ENCODE peak calls at places on chromosome 9, in eight cellular contexts. U, C, I, R, A, V, M and X are unnamed samples.

GRCh38 chr9:95177617-95178016 is 139.9 kb downstream of the FANCC start:
- DNase-seq in U (no peak), C (no peak), I (no peak), R (no peak), A (no peak), V (no peak), M (no peak), X (no peak)

GRCh38 chr9:133788819-133789733 is 50.9 kb upstream of the SARDH start:
- DNase-seq in U (no peak), C (no peak), I (no peak), R (peak), A (no peak), V (no peak), M (no peak), X (no peak)

GRCh38 chr9:135478858-135479468 is 619 bp upstream of the PPP1R26 start:
- DNase-seq in U (peak), C (peak), I (peak), R (peak), A (no peak), V (no peak), M (no peak), X (peak)

GRCh38 chr9:122222741-122223140 is 6.0 kb downstream of the LHX6 start:
- DNase-seq in U (no peak), C (no peak), I (no peak), R (no peak), A (no peak), V (no peak), M (peak), X (no peak)

GRCh38 chr9:134236001-134236421 is 71.6 kb upstream of the RNU6ATAC start:
- DNase-seq in U (no peak), C (no peak), I (no peak), R (no peak), A (no peak), V (no peak), M (no peak), X (no peak)

GRCh38 chr9:73118297-73118696 is 33.4 kb upstream of the ANXA1 start:
- DNase-seq in U (no peak), C (no peak), I (peak), R (no peak), A (no peak), V (no peak), M (no peak), X (no peak)

GRCh38 chr9:84141762-84142370 is 161.3 kb downstream of the RMI1 start:
- DNase-seq in U (no peak), C (no peak), I (no peak), R (no peak), A (no peak), V (no peak), M (no peak), X (peak)

GRCh38 chr9:121398374-121398773 is 28.3 kb upstream of the STOM start:
- DNase-seq in U (no peak), C (no peak), I (peak), R (no peak), A (no peak), V (peak), M (no peak), X (no peak)

GRCh38 chr9:90822866-90823265 is 21.2 kb downstream of the SYK start:
- DNase-seq in U (no peak), C (no peak), I (no peak), R (no peak), A (no peak), V (no peak), M (no peak), X (no peak)

GRCh38 chr9:28134577-28134976 is 561.3 kb upstream of the C9orf72 start:
- DNase-seq in U (no peak), C (no peak), I (no peak), R (no peak), A (no peak), V (no peak), M (no peak), X (no peak)

GRCh38 chr9:87706066-87706739 is 19.7 kb upstream of the CTSL start:
- DNase-seq in U (no peak), C (no peak), I (no peak), R (no peak), A (no peak), V (no peak), M (no peak), X (no peak)

GRCh38 chr9:37994639-37995347 is 74.2 kb downstream of the SHB start:
- DNase-seq in U (no peak), C (no peak), I (peak), R (peak), A (no peak), V (peak), M (peak), X (no peak)

DNA sequence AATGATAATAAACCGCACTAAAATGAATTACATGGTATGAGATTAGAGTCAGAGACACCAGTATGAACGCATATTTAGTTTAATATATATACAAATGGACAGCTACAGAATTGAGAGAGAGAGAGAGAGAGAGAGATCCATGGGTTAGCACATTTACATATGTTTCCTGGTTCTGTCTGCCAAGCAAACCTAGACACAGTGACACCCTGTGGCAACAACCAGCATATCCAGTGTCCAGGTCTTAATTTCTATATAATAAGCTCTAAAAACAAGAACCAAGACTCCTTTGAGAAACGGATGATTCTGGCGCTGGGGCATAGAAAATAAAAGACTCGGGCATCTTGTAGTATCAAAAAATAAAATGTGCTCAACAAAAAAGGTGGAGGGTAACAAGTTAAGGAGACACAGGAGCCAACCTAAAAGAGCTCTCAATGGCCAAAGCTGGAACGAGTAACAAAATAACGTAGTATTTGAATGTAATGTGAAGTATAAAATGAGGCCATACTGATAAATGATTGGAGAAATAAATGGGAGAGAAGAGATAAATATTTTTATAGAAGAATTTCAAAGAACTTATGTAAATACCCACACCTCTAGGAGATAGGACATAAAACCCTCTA is 84.5 kb downstream of the RFX3 start:
- DNase-seq in U (peak), C (peak), I (peak), R (peak), A (no peak), V (peak), M (no peak), X (peak)
- TF ChIP-seq CTCF in U (peak), C (peak), I (peak), R (peak), A (no peak), V (peak), M (no peak), X (peak)

GRCh38 chr9:3138236-3139229 is 294.6 kb upstream of the PUM3 start:
- DNase-seq in U (no peak), C (no peak), I (peak), R (no peak), A (no peak), V (no peak), M (no peak), X (no peak)

GRCh38 chr9:3136230-3136629 is 292.3 kb upstream of the PUM3 start:
- DNase-seq in U (no peak), C (no peak), I (no peak), R (no peak), A (no peak), V (no peak), M (no peak), X (no peak)

GRCh38 chr9:3136999-3137675 is 293.2 kb upstream of the PUM3 start:
- DNase-seq in U (no peak), C (no peak), I (no peak), R (no peak), A (no peak), V (no peak), M (no peak), X (no peak)
- TF ChIP-seq CTCF in U (no peak), C (no peak), I (no peak), R (no peak), A (no peak), V (no peak), M (no peak), X (no peak)

DNA sequence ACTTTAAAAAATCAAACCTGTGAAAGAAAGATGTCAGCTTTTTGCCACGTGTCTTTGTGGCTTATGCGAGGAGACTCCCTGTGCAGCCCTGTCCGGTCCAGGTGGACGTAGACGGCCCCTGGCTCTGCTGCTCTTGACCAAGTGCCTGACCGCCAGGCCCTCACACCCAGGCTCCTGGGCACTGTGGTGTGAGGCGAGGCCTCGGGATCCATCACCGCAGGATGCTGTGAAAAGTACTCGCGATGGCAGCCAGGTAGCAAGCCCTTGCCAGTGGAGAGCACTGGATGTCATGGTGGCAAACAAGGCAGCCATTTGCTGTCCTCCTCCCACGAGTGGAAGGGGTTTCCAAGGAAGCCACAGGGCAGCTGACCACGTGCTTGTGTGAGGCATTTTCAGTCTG is 245.1 kb downstream of the CACNA1B start:
- DNase-seq in U (no peak), C (no peak), I (no peak), R (no peak), A (no peak), V (no peak), M (no peak), X (no peak)
- TF ChIP-seq CTCF in U (no peak), C (no peak), I (no peak), R (no peak), A (no peak), V (no peak), M (no peak), X (no peak)

GRCh38 chr9:1619915-1620705 is 395.0 kb upstream of the SMARCA2 start:
- DNase-seq in U (no peak), C (no peak), I (peak), R (no peak), A (no peak), V (no peak), M (no peak), X (no peak)
- TF ChIP-seq CTCF in U (no peak), C (no peak), I (peak), R (peak), A (no peak), V (no peak), M (no peak), X (no peak)

GRCh38 chr9:34591911-34592866 is 2.7 kb upstream of the CNTFR start:
- DNase-seq in U (no peak), C (no peak), I (no peak), R (no peak), A (no peak), V (no peak), M (no peak), X (no peak)
- TF ChIP-seq CTCF in U (no peak), C (no peak), I (no peak), R (peak), A (no peak), V (no peak), M (no peak), X (peak)

DNA sequence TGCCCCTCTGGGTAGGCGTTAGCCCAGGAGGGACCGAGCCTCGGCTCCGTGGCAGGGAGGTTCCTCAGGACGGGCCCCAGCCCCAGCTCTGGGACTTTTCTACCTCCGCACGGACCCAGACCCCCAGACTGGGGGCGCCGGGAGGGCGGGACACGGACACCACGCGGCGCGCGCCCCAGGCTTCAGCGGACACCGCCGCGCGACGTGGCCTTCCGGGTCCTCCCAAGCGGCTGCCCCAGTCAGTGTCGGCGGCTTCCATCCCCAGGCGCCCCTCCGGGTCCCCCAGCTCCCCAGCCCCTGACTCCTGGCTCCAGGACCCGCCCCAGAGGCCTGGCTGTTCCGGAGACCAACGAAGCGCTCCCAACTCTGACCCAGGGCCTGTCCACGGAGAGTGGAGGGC is 3.1 kb downstream of the LCNL1 start:
- DNase-seq in U (no peak), C (no peak), I (no peak), R (no peak), A (no peak), V (no peak), M (no peak), X (peak)
- TF ChIP-seq CTCF in U (no peak), C (no peak), I (no peak), R (no peak), A (no peak), V (no peak), M (no peak), X (no peak)

GRCh38 chr9:26656003-26656940 is 236.3 kb downstream of the CAAP1 start:
- DNase-seq in U (peak), C (peak), I (peak), R (no peak), A (no peak), V (peak), M (no peak), X (peak)
- TF ChIP-seq CTCF in U (peak), C (peak), I (peak), R (no peak), A (no peak), V (peak), M (no peak), X (peak)

GRCh38 chr9:859251-859650 is 17.8 kb downstream of the DMRT1 start:
- DNase-seq in U (no peak), C (no peak), I (no peak), R (no peak), A (no peak), V (no peak), M (no peak), X (no peak)
- TF ChIP-seq CTCF in U (no peak), C (no peak), I (no peak), R (no peak), A (no peak), V (no peak), M (no peak), X (no peak)

GRCh38 chr9:74573792-74574191 is 76.7 kb downstream of the RORB start:
- DNase-seq in U (no peak), C (peak), I (no peak), R (no peak), A (no peak), V (no peak), M (no peak), X (peak)

DNA sequence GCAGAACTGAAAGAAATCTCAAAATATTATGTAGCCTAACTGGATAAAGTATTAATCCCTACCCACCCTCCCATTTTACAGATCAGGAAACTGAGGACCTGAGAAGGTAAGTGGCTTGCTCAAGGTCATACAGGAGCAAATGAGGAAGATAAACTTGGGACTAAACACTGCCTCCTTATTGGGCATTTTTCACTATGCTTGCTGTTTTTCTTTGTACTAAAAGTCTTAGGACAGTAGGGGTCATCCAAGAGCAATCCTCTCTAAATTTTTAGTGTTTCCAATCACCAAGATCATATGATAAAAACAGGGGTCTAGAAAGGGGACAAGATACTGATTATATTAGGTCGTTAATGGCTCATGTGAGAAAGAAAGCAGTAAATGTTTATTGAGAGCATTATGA is 80.8 kb downstream of the RORB start:
- DNase-seq in U (no peak), C (no peak), I (no peak), R (no peak), A (no peak), V (no peak), M (no peak), X (no peak)
- TF ChIP-seq CTCF in U (peak), C (peak), I (peak), R (no peak), A (no peak), V (peak), M (no peak), X (peak)

DNA sequence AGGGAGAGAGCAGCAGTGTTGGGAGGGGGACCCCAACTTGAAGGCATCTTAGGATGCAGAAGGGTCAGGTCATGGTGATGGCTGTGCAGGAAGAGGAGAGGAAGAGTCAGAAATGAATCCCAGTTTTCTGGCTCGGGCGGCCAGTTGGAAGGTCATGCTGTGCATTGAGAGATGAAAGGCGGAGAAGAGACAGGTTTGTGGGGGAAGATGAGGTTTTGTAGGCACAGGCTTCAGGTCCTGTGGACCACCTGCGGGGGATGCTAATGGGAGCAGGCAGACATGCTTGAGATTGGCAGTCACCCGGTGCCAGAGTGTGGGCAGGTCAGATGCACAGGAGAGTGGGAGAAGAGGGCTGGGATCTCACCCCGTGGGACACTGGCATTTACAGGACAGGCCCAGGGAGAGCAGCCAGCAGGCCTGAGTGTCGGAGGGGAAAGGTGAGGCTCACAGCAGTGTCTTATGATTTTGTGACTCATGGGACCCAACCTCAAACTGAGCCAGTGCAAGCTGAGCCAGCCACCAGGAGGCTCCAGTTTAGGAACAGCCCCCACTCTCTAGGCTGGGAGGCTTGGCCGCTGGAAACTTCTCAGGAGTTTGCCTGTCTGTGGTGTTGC is 17.5 kb downstream of the STXBP1 start:
- DNase-seq in U (no peak), C (peak), I (no peak), R (no peak), A (no peak), V (no peak), M (no peak), X (no peak)
- TF ChIP-seq CTCF in U (no peak), C (peak), I (peak), R (peak), A (no peak), V (peak), M (no peak), X (no peak)